ENCODE peak calls at places on chromosomes 5 and 9, in eight cellular contexts. N, R, L, F, I, G, P and J are unnamed samples.

GRCh38 chr9:96317335-96317980 is 15.5 kb upstream of the HSD17B3 start:
- DNase-seq in G (no peak), R (peak; percentile 37), F (peak; percentile 69), P (peak; percentile 79), I (no peak), L (peak; percentile 32), N (no peak), J (no peak)

GRCh38 chr5:88768411-88768810 is 114.6 kb downstream of the MEF2C start:
- DNase-seq in F (no peak), I (no peak), L (no peak), R (no peak), G (no peak), P (no peak), N (no peak), J (no peak)

GRCh38 chr5:69024241-69024651 is 69.6 kb upstream of the SLC30A5 start:
- DNase-seq in I (no peak), G (no peak), R (no peak), N (no peak), F (peak; percentile 69), P (peak; percentile 59), L (no peak), J (no peak)

GRCh38 chr9:114321759-114322158 is 1.1 kb upstream of the ORM1 start:
- DNase-seq in F (no peak), I (no peak), N (no peak), G (no peak), L (no peak), R (peak; percentile 73), P (no peak), J (no peak)

GRCh38 chr5:99949361-99949760 is 585.8 kb upstream of the FAM174A start:
- DNase-seq in I (no peak), F (no peak), P (no peak), N (no peak), G (no peak), L (no peak), R (no peak), J (no peak)

GRCh38 chr5:144142030-144142825 is 28.2 kb downstream of the YIPF5 start:
- DNase-seq in F (peak; percentile 60), P (peak; percentile 61), I (no peak), N (no peak), R (peak; percentile 22), G (no peak), L (peak; percentile 7), J (peak; percentile 5)

GRCh38 chr9:12718482-12719026 is 25.4 kb downstream of the TYRP1 start:
- DNase-seq in I (no peak), L (no peak), G (no peak), R (peak; percentile 82), F (no peak), P (peak; percentile 72), N (no peak), J (no peak)

GRCh38 chr5:15899481-15899880 is 280.1 kb downstream of the MARCHF11 start:
- DNase-seq in N (no peak), F (no peak), G (no peak), L (no peak), P (no peak), I (no peak), R (no peak), J (no peak)

GRCh38 chr9:136026266-136026942 is 65.2 kb upstream of the UBAC1 start:
- DNase-seq in L (no peak), F (no peak), R (no peak), N (no peak), I (no peak), G (no peak), P (no peak), J (no peak)

GRCh38 chr5:179699640-179700298 is 1.0 kb downstream of the CANX start:
- DNase-seq in P (peak; percentile 58), R (peak; percentile 28), L (no peak), F (peak; percentile 29), N (no peak), I (no peak), G (no peak), J (peak; percentile 8)

GRCh38 chr5:134523543-134524136 is 1.8 kb upstream of the JADE2 start:
- DNase-seq in L (no peak), P (no peak), F (no peak), G (no peak), I (no peak), N (no peak), R (no peak), J (no peak)

GRCh38 chr5:59040007-59040803 is 457.3 kb downstream of the RAB3C start:
- DNase-seq in P (peak; percentile 90), L (no peak), G (no peak), I (no peak), R (no peak), N (no peak), F (peak; percentile 93), J (no peak)

GRCh38 chr9:17862081-17862480 is 283.2 kb downstream of the SH3GL2 start:
- DNase-seq in G (no peak), R (no peak), P (no peak), F (no peak), L (no peak), I (no peak), N (no peak), J (no peak)

GRCh38 chr9:18976368-18977238 is 56.4 kb downstream of the SAXO1 start:
- DNase-seq in P (peak; percentile 88), N (no peak), G (no peak), L (peak; percentile 74), F (no peak), I (no peak), R (peak; percentile 77), J (no peak)

GRCh38 chr9:133490201-133490681 is 11.3 kb upstream of the SLC2A6 start:
- DNase-seq in I (no peak), R (no peak), F (no peak), L (no peak), P (no peak), N (no peak), G (no peak), J (no peak)

GRCh38 chr9:136011703-136012496 is 50.7 kb upstream of the UBAC1 start:
- DNase-seq in F (no peak), P (peak; percentile 88), G (peak; percentile 54), I (no peak), N (peak; percentile 93), R (peak; percentile 48), L (no peak), J (no peak)

GRCh38 chr9:33393581-33393980 is 8.8 kb downstream of the AQP7 start:
- DNase-seq in P (no peak), N (peak; percentile 42), L (no peak), I (no peak), G (no peak), R (no peak), F (no peak), J (no peak)

GRCh38 chr5:1998716-1999317 is 116.1 kb upstream of the IRX4 start:
- DNase-seq in F (no peak), G (no peak), N (no peak), R (no peak), I (no peak), L (no peak), P (no peak), J (no peak)

GRCh38 chr5:113389116-113389515 is 45.7 kb downstream of the TSSK1B start:
- DNase-seq in R (no peak), L (no peak), G (no peak), I (no peak), P (no peak), F (no peak), N (no peak), J (no peak)

GRCh38 chr5:64693636-64694035 is 3.3 kb downstream of the SHISAL2B start:
- DNase-seq in P (no peak), R (no peak), N (no peak), I (no peak), G (no peak), F (no peak), L (no peak), J (no peak)

GRCh38 chr5:64690104-64690416 is 243 bp upstream of the SHISAL2B start:
- DNase-seq in I (no peak), F (no peak), P (no peak), G (no peak), L (no peak), R (no peak), N (no peak), J (no peak)

GRCh38 chr5:64688965-64689364 is 1.3 kb upstream of the SHISAL2B start:
- DNase-seq in F (no peak), N (no peak), R (no peak), L (no peak), I (no peak), G (no peak), P (no peak), J (no peak)

GRCh38 chr5:64691333-64691732 is 1.0 kb downstream of the SHISAL2B start:
- DNase-seq in G (no peak), N (no peak), I (no peak), R (no peak), F (peak; percentile 1), L (no peak), P (no peak), J (no peak)

GRCh38 chr5:64690417-64691151 is at the start of gene SHISAL2B:
- DNase-seq in P (peak; percentile 9), G (peak; percentile 64), R (no peak), F (peak; percentile 30), N (no peak), I (no peak), L (no peak), J (peak; percentile 13)
- H3K4me3 ChIP-seq in P (peak within 1 kb of the TSS; percentile 21), G (peak within 1 kb of the TSS; percentile 31), R (peak within 1 kb of the TSS; percentile 43), F (peak within 1 kb of the TSS; percentile 43), N (peak within 1 kb of the TSS; percentile 6), I (peak within 1 kb of the TSS; percentile 57), L (peak within 1 kb of the TSS; percentile 38), J (no peak within 1 kb of the TSS)

GRCh38 chr5:56481998-56482698 is 249.0 kb upstream of the ANKRD55 start:
- DNase-seq in F (no peak), N (no peak), I (no peak), L (no peak), P (no peak), G (no peak), R (no peak), J (no peak)
- TF ChIP-seq CTCF in F (no peak), N (no peak), I (no peak), L (no peak), P (no peak), G (no peak), R (no peak), J (no peak)

DNA sequence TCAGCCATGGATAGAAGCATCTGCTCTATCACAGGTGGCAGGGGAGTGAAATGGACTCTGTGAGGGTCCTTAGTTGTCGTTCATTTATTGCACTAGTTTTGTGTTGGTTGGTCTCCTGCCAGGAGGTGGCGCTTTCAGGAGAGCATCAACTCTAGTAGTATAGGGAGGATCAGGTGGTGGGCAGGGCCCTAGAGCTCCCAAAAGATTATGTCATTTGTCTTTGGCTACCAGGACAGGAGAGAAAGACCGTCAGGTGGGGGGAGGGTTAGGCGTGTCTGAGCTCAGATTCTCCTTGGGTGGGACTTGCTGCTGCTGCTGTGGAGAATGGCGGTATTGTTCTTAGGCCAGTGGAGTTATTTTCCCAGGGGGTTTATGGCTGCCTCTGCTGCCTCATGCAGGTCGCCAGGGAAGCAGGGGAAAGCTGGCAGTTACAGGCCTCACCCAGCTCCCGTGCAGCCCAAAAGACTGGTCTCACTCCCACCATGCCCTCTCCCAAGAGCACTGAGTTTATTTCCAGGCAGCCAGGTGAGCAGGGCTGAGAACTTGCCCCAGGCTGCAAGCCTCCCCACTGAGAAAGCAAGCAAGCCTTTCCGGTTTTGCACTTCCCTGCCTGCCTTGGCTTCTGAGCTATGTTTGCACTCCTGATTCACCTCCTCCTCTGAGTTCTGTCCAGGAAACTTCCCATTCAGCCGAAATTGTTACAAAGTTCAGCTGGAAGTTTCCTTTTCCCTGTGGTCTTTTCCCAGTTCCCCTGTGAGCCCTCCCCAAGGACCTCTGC is 317.3 kb downstream of the TAF11L14 start:
- DNase-seq in L (no peak), F (peak; percentile 52), P (no peak), N (no peak), R (no peak), I (no peak), G (peak; percentile 71), J (no peak)
- H3K4me3 ChIP-seq in L (no peak overlapping the region), F (peak overlapping the region; percentile 10), P (no peak overlapping the region), N (no peak overlapping the region), R (no peak overlapping the region), I (peak overlapping the region; percentile 20), G (no peak overlapping the region), J (no peak overlapping the region)

GRCh38 chr5:140366770-140367630 is 7.0 kb downstream of the SLC4A9 start:
- DNase-seq in R (no peak), P (no peak), L (no peak), N (no peak), F (no peak), I (no peak), G (no peak), J (no peak)
- TF ChIP-seq CTCF in R (no peak), P (no peak), L (peak; percentile 5), N (no peak), F (no peak), I (no peak), G (no peak), J (no peak)